ENCODE peak calls at places on chromosomes 2 and 18, in nine cellular contexts. One of them, this sample, is unnamed.

GRCh38 chr2:239393401-239393940 is 7.3 kb downstream of the HDAC4 start:
- DNase-seq in transverse colon: peak; percentile 55
- DNase-seq in right lobe of liver: peak; percentile 58
- DNase-seq in stomach: peak; percentile 37
- DNase-seq in HCT116: no peak
- DNase-seq in Peyer's patch: no peak
- DNase-seq in uterus: no peak
- DNase-seq in spleen: peak; percentile 74
- DNase-seq in GM12878: no peak
- DNase-seq in this sample: peak; percentile 14

GRCh38 chr18:7902399-7902839 is 335.3 kb downstream of the PTPRM start:
- DNase-seq in right lobe of liver: peak; percentile 54
- DNase-seq in GM12878: no peak
- DNase-seq in stomach: no peak
- DNase-seq in spleen: no peak
- DNase-seq in HCT116: no peak
- DNase-seq in uterus: peak; percentile 36
- DNase-seq in transverse colon: peak; percentile 29
- DNase-seq in Peyer's patch: no peak
- DNase-seq in this sample: no peak

GRCh38 chr2:188430705-188431104 is 139.0 kb downstream of the GULP1 start:
- DNase-seq in right lobe of liver: no peak
- DNase-seq in uterus: no peak
- DNase-seq in spleen: no peak
- DNase-seq in stomach: no peak
- DNase-seq in transverse colon: no peak
- DNase-seq in HCT116: no peak
- DNase-seq in GM12878: no peak
- DNase-seq in Peyer's patch: no peak
- DNase-seq in this sample: no peak

GRCh38 chr2:235677276-235677788 is 183.5 kb downstream of the AGAP1 start:
- DNase-seq in Peyer's patch: no peak
- DNase-seq in HCT116: no peak
- DNase-seq in right lobe of liver: no peak
- DNase-seq in uterus: no peak
- DNase-seq in transverse colon: no peak
- DNase-seq in GM12878: no peak
- DNase-seq in stomach: no peak
- DNase-seq in spleen: no peak
- DNase-seq in this sample: no peak

GRCh38 chr2:144548532-144549191 is 28.7 kb upstream of the ZEB2 start:
- DNase-seq in stomach: no peak
- DNase-seq in HCT116: no peak
- DNase-seq in GM12878: no peak
- DNase-seq in right lobe of liver: no peak
- DNase-seq in spleen: no peak
- DNase-seq in transverse colon: no peak
- DNase-seq in Peyer's patch: no peak
- DNase-seq in uterus: no peak
- DNase-seq in this sample: no peak

GRCh38 chr2:239225921-239226561 is 174.8 kb downstream of the HDAC4 start:
- DNase-seq in spleen: peak; percentile 59
- DNase-seq in HCT116: no peak
- DNase-seq in transverse colon: no peak
- DNase-seq in right lobe of liver: peak; percentile 40
- DNase-seq in stomach: peak; percentile 21
- DNase-seq in Peyer's patch: no peak
- DNase-seq in GM12878: no peak
- DNase-seq in uterus: no peak
- DNase-seq in this sample: no peak

GRCh38 chr2:88669371-88670214 is 21.9 kb upstream of the RPIA start:
- DNase-seq in uterus: no peak
- DNase-seq in right lobe of liver: no peak
- DNase-seq in stomach: peak; percentile 33
- DNase-seq in Peyer's patch: no peak
- DNase-seq in spleen: no peak
- DNase-seq in HCT116: peak; percentile 31
- DNase-seq in GM12878: peak; percentile 32
- DNase-seq in transverse colon: peak; percentile 23
- DNase-seq in this sample: peak; percentile 33

GRCh38 chr2:173589604-173590277 is 235.1 kb downstream of the CDCA7 start:
- DNase-seq in uterus: no peak
- DNase-seq in spleen: no peak
- DNase-seq in HCT116: peak; percentile 31
- DNase-seq in right lobe of liver: no peak
- DNase-seq in GM12878: no peak
- DNase-seq in stomach: no peak
- DNase-seq in Peyer's patch: no peak
- DNase-seq in transverse colon: no peak
- DNase-seq in this sample: no peak

GRCh38 chr2:143807192-143807591 is 678.0 kb downstream of the ARHGAP15 start:
- DNase-seq in Peyer's patch: no peak
- DNase-seq in right lobe of liver: no peak
- DNase-seq in stomach: no peak
- DNase-seq in spleen: no peak
- DNase-seq in GM12878: no peak
- DNase-seq in uterus: no peak
- DNase-seq in transverse colon: no peak
- DNase-seq in HCT116: no peak
- DNase-seq in this sample: no peak

GRCh38 chr2:108101481-108101880 is 115.2 kb downstream of the SLC5A7 start:
- DNase-seq in uterus: no peak
- DNase-seq in spleen: no peak
- DNase-seq in right lobe of liver: no peak
- DNase-seq in HCT116: no peak
- DNase-seq in transverse colon: no peak
- DNase-seq in stomach: no peak
- DNase-seq in GM12878: no peak
- DNase-seq in Peyer's patch: no peak
- DNase-seq in this sample: no peak

GRCh38 chr2:215430528-215431187 is 5.2 kb downstream of the FN1 start:
- DNase-seq in spleen: no peak
- DNase-seq in transverse colon: no peak
- DNase-seq in GM12878: no peak
- DNase-seq in right lobe of liver: no peak
- DNase-seq in uterus: no peak
- DNase-seq in Peyer's patch: no peak
- DNase-seq in stomach: no peak
- DNase-seq in HCT116: no peak
- DNase-seq in this sample: no peak
- TF ChIP-seq POLR2A in spleen: no peak
- TF ChIP-seq POLR2A in transverse colon: no peak
- TF ChIP-seq POLR2A in GM12878: no peak
- TF ChIP-seq POLR2A in right lobe of liver: no peak
- TF ChIP-seq POLR2A in uterus: no peak
- TF ChIP-seq POLR2A in Peyer's patch: no peak
- TF ChIP-seq POLR2A in stomach: no peak
- TF ChIP-seq POLR2A in HCT116: no peak
- TF ChIP-seq POLR2A in this sample: no peak

GRCh38 chr18:58908006-58908405 is 43.3 kb downstream of the ZNF532 start:
- DNase-seq in stomach: no peak
- DNase-seq in Peyer's patch: no peak
- DNase-seq in uterus: no peak
- DNase-seq in GM12878: no peak
- DNase-seq in spleen: no peak
- DNase-seq in transverse colon: no peak
- DNase-seq in HCT116: no peak
- DNase-seq in right lobe of liver: no peak
- DNase-seq in this sample: no peak

GRCh38 chr18:58915006-58915799 is 50.5 kb downstream of the ZNF532 start:
- DNase-seq in transverse colon: no peak
- DNase-seq in Peyer's patch: no peak
- DNase-seq in GM12878: no peak
- DNase-seq in spleen: no peak
- DNase-seq in stomach: no peak
- DNase-seq in uterus: no peak
- DNase-seq in HCT116: no peak
- DNase-seq in right lobe of liver: no peak
- DNase-seq in this sample: no peak

GRCh38 chr18:58911766-58912165 is 47.1 kb downstream of the ZNF532 start:
- DNase-seq in uterus: no peak
- DNase-seq in Peyer's patch: no peak
- DNase-seq in spleen: no peak
- DNase-seq in stomach: no peak
- DNase-seq in transverse colon: no peak
- DNase-seq in HCT116: no peak
- DNase-seq in GM12878: no peak
- DNase-seq in right lobe of liver: no peak
- DNase-seq in this sample: peak; percentile 30

GRCh38 chr18:58909521-58909920 is 44.8 kb downstream of the ZNF532 start:
- DNase-seq in stomach: no peak
- DNase-seq in right lobe of liver: no peak
- DNase-seq in transverse colon: no peak
- DNase-seq in GM12878: no peak
- DNase-seq in spleen: no peak
- DNase-seq in uterus: no peak
- DNase-seq in Peyer's patch: no peak
- DNase-seq in HCT116: no peak
- DNase-seq in this sample: no peak

DNA sequence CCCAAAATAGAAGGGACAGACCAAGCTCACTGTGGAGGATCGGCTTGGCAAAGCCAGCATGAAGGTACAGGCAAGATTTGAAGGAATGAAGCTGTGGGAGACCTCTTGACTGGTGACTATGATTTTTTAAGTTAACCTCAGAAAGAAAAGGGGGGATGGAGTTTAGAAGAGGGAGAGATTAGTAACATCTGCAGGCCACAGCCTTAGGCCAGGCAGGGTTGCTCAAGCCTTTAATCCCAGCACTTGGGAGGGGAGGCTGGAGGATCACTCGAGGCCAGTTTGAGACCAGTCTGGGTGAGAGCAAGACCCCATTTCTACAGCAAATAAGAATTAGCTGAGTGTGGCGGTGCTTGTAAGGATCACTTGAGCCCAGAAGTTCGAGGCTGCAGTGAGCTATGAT is 46.6 kb downstream of the ZNF532 start:
- DNase-seq in right lobe of liver: no peak
- DNase-seq in GM12878: no peak
- DNase-seq in uterus: no peak
- DNase-seq in transverse colon: no peak
- DNase-seq in stomach: no peak
- DNase-seq in spleen: no peak
- DNase-seq in Peyer's patch: no peak
- DNase-seq in HCT116: no peak
- DNase-seq in this sample: no peak
- H3K27ac ChIP-seq in right lobe of liver: no peak overlapping the region
- H3K27ac ChIP-seq in GM12878: no peak overlapping the region
- H3K27ac ChIP-seq in uterus: peak overlapping the region; percentile 29
- H3K27ac ChIP-seq in transverse colon: peak overlapping the region; percentile 52
- H3K27ac ChIP-seq in stomach: peak overlapping the region; percentile 71
- H3K27ac ChIP-seq in spleen: no peak overlapping the region
- H3K27ac ChIP-seq in Peyer's patch: no peak overlapping the region
- H3K27ac ChIP-seq in HCT116: no peak overlapping the region
- H3K27ac ChIP-seq in this sample: peak overlapping the region; percentile 48

GRCh38 chr2:14492920-14493503 is 139.5 kb upstream of the LRATD1 start:
- DNase-seq in GM12878: no peak
- DNase-seq in uterus: no peak
- DNase-seq in Peyer's patch: no peak
- DNase-seq in right lobe of liver: no peak
- DNase-seq in spleen: no peak
- DNase-seq in HCT116: no peak
- DNase-seq in transverse colon: no peak
- DNase-seq in stomach: no peak
- DNase-seq in this sample: no peak

GRCh38 chr2:14494759-14495158 is 137.8 kb upstream of the LRATD1 start:
- DNase-seq in GM12878: no peak
- DNase-seq in spleen: no peak
- DNase-seq in right lobe of liver: no peak
- DNase-seq in HCT116: no peak
- DNase-seq in transverse colon: no peak
- DNase-seq in stomach: no peak
- DNase-seq in Peyer's patch: no peak
- DNase-seq in uterus: no peak
- DNase-seq in this sample: no peak
- H3K9me3 ChIP-seq in GM12878: no peaks in the 10 kb centered on the region
- H3K9me3 ChIP-seq in spleen: no peaks in the 10 kb centered on the region
- H3K9me3 ChIP-seq in right lobe of liver: no peaks in the 10 kb centered on the region
- H3K9me3 ChIP-seq in HCT116: peaks cover 9% of the 10 kb centered on the region
- H3K9me3 ChIP-seq in transverse colon: no peaks in the 10 kb centered on the region
- H3K9me3 ChIP-seq in stomach: no peaks in the 10 kb centered on the region
- H3K9me3 ChIP-seq in Peyer's patch: no peaks in the 10 kb centered on the region
- H3K9me3 ChIP-seq in uterus: no peaks in the 10 kb centered on the region
- H3K9me3 ChIP-seq in this sample: no peaks in the 10 kb centered on the region

GRCh38 chr2:191691016-191691725 is 13.2 kb downstream of the NABP1 start:
- DNase-seq in right lobe of liver: no peak
- DNase-seq in uterus: peak; percentile 48
- DNase-seq in spleen: no peak
- DNase-seq in Peyer's patch: peak; percentile 51
- DNase-seq in GM12878: peak; percentile 59
- DNase-seq in stomach: peak; percentile 32
- DNase-seq in transverse colon: peak; percentile 59
- DNase-seq in HCT116: peak; percentile 61
- DNase-seq in this sample: peak; percentile 89

GRCh38 chr2:191691898-191692297 is 14.0 kb downstream of the NABP1 start:
- DNase-seq in right lobe of liver: no peak
- DNase-seq in stomach: no peak
- DNase-seq in Peyer's patch: no peak
- DNase-seq in uterus: no peak
- DNase-seq in spleen: no peak
- DNase-seq in transverse colon: no peak
- DNase-seq in HCT116: no peak
- DNase-seq in GM12878: no peak
- DNase-seq in this sample: no peak

GRCh38 chr2:191693151-191693550 is 15.2 kb downstream of the NABP1 start:
- DNase-seq in right lobe of liver: no peak
- DNase-seq in HCT116: no peak
- DNase-seq in spleen: no peak
- DNase-seq in GM12878: no peak
- DNase-seq in uterus: no peak
- DNase-seq in Peyer's patch: no peak
- DNase-seq in stomach: no peak
- DNase-seq in transverse colon: no peak
- DNase-seq in this sample: no peak

GRCh38 chr2:191693778-191694177 is 15.8 kb downstream of the NABP1 start:
- DNase-seq in stomach: no peak
- DNase-seq in spleen: no peak
- DNase-seq in GM12878: no peak
- DNase-seq in transverse colon: no peak
- DNase-seq in Peyer's patch: no peak
- DNase-seq in right lobe of liver: no peak
- DNase-seq in uterus: no peak
- DNase-seq in HCT116: no peak
- DNase-seq in this sample: no peak

GRCh38 chr2:191692502-191693115 is 14.7 kb downstream of the NABP1 start:
- DNase-seq in stomach: no peak
- DNase-seq in spleen: no peak
- DNase-seq in GM12878: no peak
- DNase-seq in HCT116: no peak
- DNase-seq in uterus: no peak
- DNase-seq in Peyer's patch: no peak
- DNase-seq in transverse colon: no peak
- DNase-seq in right lobe of liver: no peak
- DNase-seq in this sample: no peak
- TF ChIP-seq POLR2A in stomach: no peak
- TF ChIP-seq POLR2A in spleen: no peak
- TF ChIP-seq POLR2A in GM12878: no peak
- TF ChIP-seq POLR2A in HCT116: no peak
- TF ChIP-seq POLR2A in uterus: no peak
- TF ChIP-seq POLR2A in Peyer's patch: no peak
- TF ChIP-seq POLR2A in transverse colon: no peak
- TF ChIP-seq POLR2A in right lobe of liver: no peak
- TF ChIP-seq POLR2A in this sample: no peak

This sample was measured in tibial nerve.